ENCODE peak calls at places on chromosome 3, in nine cellular contexts. M is T-cell; E is H4; C is LHCN-M2; W is bronchial epithelial cell; A is aorta; H is effector memory CD4-positive, alpha-beta T cell; U is AG09319; S is retina. V is an unnamed sample.
A peak's percentile ranks its signal among the peaks of the same experiment; 100 is the strongest.

GRCh38 chr3:33062814-33063346 is 34.1 kb downstream of the GLB1 start:
- DNase-seq in M (no peak), E (no peak), C (no peak), W (no peak), A (no peak), H (peak; percentile 40), U (no peak), S (no peak), V (no peak)

GRCh38 chr3:32531010-32531647 is 28.5 kb upstream of the CMTM6 start:
- DNase-seq in M (no peak), E (no peak), C (no peak), W (no peak), A (no peak), H (no peak), U (no peak), S (no peak), V (no peak)

GRCh38 chr3:133962879-133963278 is 66.8 kb downstream of the SLCO2A1 start:
- DNase-seq in M (no peak), E (no peak), C (peak; percentile 61), W (peak; percentile 12), A (peak; percentile 57), H (no peak), U (peak; percentile 60), S (no peak), V (no peak)

GRCh38 chr3:150699068-150699635 is 4.6 kb downstream of the ERICH6 start:
- DNase-seq in M (no peak), E (peak; percentile 41), C (peak; percentile 37), W (peak; percentile 80), A (no peak), H (no peak), U (no peak), S (no peak), V (peak; percentile 26)

GRCh38 chr3:197516517-197516889 is 39.3 kb downstream of the BDH1 start:
- DNase-seq in M (no peak), E (peak; percentile 89), C (peak; percentile 97), W (peak; percentile 99), A (no peak), H (no peak), U (peak; percentile 23), S (no peak), V (no peak)

GRCh38 chr3:40704224-40704623 is 179.5 kb downstream of the ZNF621 start:
- DNase-seq in M (no peak), E (no peak), C (no peak), W (no peak), A (no peak), H (no peak), U (no peak), S (no peak), V (no peak)

GRCh38 chr3:115905871-115906270 is 282.6 kb downstream of the GAP43 start:
- DNase-seq in M (no peak), E (no peak), C (no peak), W (no peak), A (no peak), H (no peak), U (no peak), S (no peak), V (no peak)

GRCh38 chr3:197354195-197355059 is 56.0 kb upstream of the DLG1 start:
- DNase-seq in M (no peak), E (no peak), C (peak; percentile 91), W (no peak), A (no peak), H (no peak), U (no peak), S (peak; percentile 86), V (no peak)

GRCh38 chr3:189727898-189728297 is 96.7 kb downstream of the TP63 start:
- DNase-seq in M (no peak), E (no peak), C (no peak), W (peak; percentile 65), A (no peak), H (no peak), U (no peak), S (no peak), V (no peak)

GRCh38 chr3:51813539-51813938 is 34.5 kb upstream of the IQCF6 start:
- DNase-seq in M (no peak), E (no peak), C (peak; percentile 35), W (no peak), A (no peak), H (no peak), U (no peak), S (no peak), V (no peak)

GRCh38 chr3:40249168-40249567 is 60.3 kb upstream of the EIF1B start:
- DNase-seq in M (no peak), E (no peak), C (no peak), W (no peak), A (no peak), H (no peak), U (no peak), S (no peak), V (no peak)

GRCh38 chr3:150759319-150759718 is 3.6 kb downstream of the SIAH2 start:
- DNase-seq in M (no peak), E (no peak), C (no peak), W (peak; percentile 91), A (no peak), H (no peak), U (no peak), S (no peak), V (no peak)

GRCh38 chr3:133828576-133829309 is 23.1 kb downstream of the SRPRB start:
- DNase-seq in M (no peak), E (no peak), C (no peak), W (no peak), A (no peak), H (no peak), U (no peak), S (no peak), V (no peak)

GRCh38 chr3:151871639-151872468 is 1.6 kb upstream of the SUCNR1 start:
- DNase-seq in M (no peak), E (no peak), C (no peak), W (no peak), A (no peak), H (no peak), U (no peak), S (no peak), V (no peak)

GRCh38 chr3:110344487-110344886 is 727.1 kb upstream of the NECTIN3 start:
- DNase-seq in M (no peak), E (no peak), C (no peak), W (no peak), A (no peak), H (no peak), U (no peak), S (no peak), V (no peak)

GRCh38 chr3:123298903-123299302 is 97.2 kb downstream of the SEC22A start:
- DNase-seq in M (no peak), E (no peak), C (no peak), W (peak; percentile 59), A (no peak), H (no peak), U (no peak), S (no peak), V (no peak)

GRCh38 chr3:193452338-193452737 is 73.8 kb upstream of the ATP13A5 start:
- DNase-seq in M (no peak), E (peak; percentile 14), C (no peak), W (peak; percentile 25), A (no peak), H (no peak), U (no peak), S (no peak), V (no peak)

GRCh38 chr3:127629462-127630403 is 748 bp downstream of the PODXL2 start:
- DNase-seq in M (peak; percentile 16), E (no peak), C (no peak), W (no peak), A (peak; percentile 77), H (peak; percentile 19), U (no peak), S (peak; percentile 72), V (no peak)

GRCh38 chr3:139310474-139310933 is 33.3 kb upstream of the MRPS22 start:
- DNase-seq in M (no peak), E (peak; percentile 92), C (peak; percentile 94), W (peak; percentile 50), A (no peak), H (no peak), U (peak; percentile 62), S (no peak), V (no peak)

GRCh38 chr3:171783086-171783485 is 27.2 kb downstream of the PLD1 start:
- DNase-seq in M (no peak), E (no peak), C (no peak), W (no peak), A (no peak), H (no peak), U (no peak), S (no peak), V (no peak)

GRCh38 chr3:56962200-56962599 is 98.3 kb upstream of the SPATA12 start:
- DNase-seq in M (no peak), E (no peak), C (no peak), W (no peak), A (no peak), H (no peak), U (no peak), S (no peak), V (no peak)

GRCh38 chr3:184448321-184449160 is 68.7 kb downstream of the CHRD start:
- DNase-seq in M (no peak), E (peak; percentile 74), C (peak; percentile 76), W (peak; percentile 99), A (peak; percentile 66), H (no peak), U (no peak), S (no peak), V (no peak)

GRCh38 chr3:43161684-43162512 is 56.0 kb upstream of the POMGNT2 start:
- DNase-seq in M (no peak), E (peak; percentile 19), C (peak; percentile 69), W (peak; percentile 54), A (no peak), H (no peak), U (no peak), S (peak; percentile 51), V (no peak)

GRCh38 chr3:66253790-66254620 is 33.2 kb downstream of the SLC25A26 start:
- DNase-seq in M (no peak), E (no peak), C (peak; percentile 32), W (peak; percentile 52), A (no peak), H (no peak), U (peak; percentile 12), S (peak; percentile 40), V (no peak)

GRCh38 chr3:105195260-105195659 is 171.4 kb upstream of the ALCAM start:
- DNase-seq in M (no peak), E (no peak), C (peak; percentile 43), W (peak; percentile 72), A (no peak), H (no peak), U (no peak), S (no peak), V (no peak)

GRCh38 chr3:123098411-123099330 is 31.8 kb downstream of the PDIA5 start:
- DNase-seq in M (no peak), E (no peak), C (no peak), W (peak; percentile 21), A (no peak), H (no peak), U (no peak), S (no peak), V (peak; percentile 44)

GRCh38 chr3:100662113-100662823 is 47.0 kb upstream of the TFG start:
- DNase-seq in M (no peak), E (no peak), C (peak; percentile 58), W (peak; percentile 7), A (no peak), H (no peak), U (no peak), S (no peak), V (no peak)

GRCh38 chr3:5096368-5096767 is 25.7 kb upstream of the ARL8B start:
- DNase-seq in M (no peak), E (no peak), C (no peak), W (no peak), A (no peak), H (no peak), U (no peak), S (peak; percentile 47), V (no peak)

GRCh38 chr3:77042892-77043291 is 3.0 kb downstream of the ROBO2 start:
- DNase-seq in M (no peak), E (peak; percentile 3), C (no peak), W (no peak), A (no peak), H (no peak), U (no peak), S (peak; percentile 23), V (no peak)

GRCh38 chr3:535566-536416 is 339.2 kb downstream of the CHL1 start:
- DNase-seq in M (no peak), E (peak; percentile 11), C (peak; percentile 0), W (peak; percentile 19), A (peak; percentile 88), H (no peak), U (no peak), S (no peak), V (no peak)

GRCh38 chr3:101203411-101203810 is 117.0 kb downstream of the IMPG2 start:
- DNase-seq in M (no peak), E (no peak), C (peak; percentile 36), W (peak; percentile 37), A (no peak), H (no peak), U (no peak), S (no peak), V (no peak)